ENCODE peak calls at places on chromosome 18, in nine cellular contexts. One of them, this sample, is unnamed. For H3K9me3, the result is how much of the 10 kb centered on the place peaks cover.

GRCh38 chr18:67010916-67011315 is 407.0 kb upstream of the CDH19 start:
- DNase-seq in SK-N-SH: no peak
- DNase-seq in mammary epithelial cell: peak
- DNase-seq in ovary: no peak
- DNase-seq in left ventricle myocardium inferior: no peak
- DNase-seq in AG04450: no peak
- DNase-seq in body of pancreas: no peak
- DNase-seq in fibroblast of lung: no peak
- DNase-seq in heart left ventricle: no peak
- DNase-seq in this sample: peak

GRCh38 chr18:2240311-2240705 is 331.0 kb downstream of the METTL4 start:
- DNase-seq in SK-N-SH: no peak
- DNase-seq in AG04450: peak
- DNase-seq in body of pancreas: no peak
- DNase-seq in mammary epithelial cell: no peak
- DNase-seq in left ventricle myocardium inferior: no peak
- DNase-seq in heart left ventricle: no peak
- DNase-seq in fibroblast of lung: peak
- DNase-seq in ovary: no peak
- DNase-seq in this sample: peak

GRCh38 chr18:27075828-27076227 is 109.3 kb downstream of the CHST9 start:
- DNase-seq in left ventricle myocardium inferior: no peak
- DNase-seq in body of pancreas: no peak
- DNase-seq in ovary: no peak
- DNase-seq in mammary epithelial cell: no peak
- DNase-seq in SK-N-SH: no peak
- DNase-seq in heart left ventricle: no peak
- DNase-seq in AG04450: no peak
- DNase-seq in fibroblast of lung: no peak
- DNase-seq in this sample: no peak

GRCh38 chr18:28175930-28176673 is 828 bp downstream of the CDH2 start:
- DNase-seq in mammary epithelial cell: peak
- DNase-seq in SK-N-SH: peak
- DNase-seq in left ventricle myocardium inferior: peak
- DNase-seq in heart left ventricle: no peak
- DNase-seq in AG04450: no peak
- DNase-seq in ovary: peak
- DNase-seq in fibroblast of lung: peak
- DNase-seq in body of pancreas: no peak
- DNase-seq in this sample: no peak

GRCh38 chr18:55422456-55423185 is 165.4 kb downstream of the TCF4 start:
- DNase-seq in AG04450: no peak
- DNase-seq in SK-N-SH: peak
- DNase-seq in body of pancreas: no peak
- DNase-seq in heart left ventricle: peak
- DNase-seq in mammary epithelial cell: no peak
- DNase-seq in fibroblast of lung: peak
- DNase-seq in left ventricle myocardium inferior: peak
- DNase-seq in ovary: peak
- DNase-seq in this sample: peak

GRCh38 chr18:75111673-75112485 is 97.1 kb downstream of the PTGR3 start:
- DNase-seq in body of pancreas: no peak
- DNase-seq in AG04450: no peak
- DNase-seq in left ventricle myocardium inferior: no peak
- DNase-seq in mammary epithelial cell: peak
- DNase-seq in fibroblast of lung: peak
- DNase-seq in heart left ventricle: no peak
- DNase-seq in ovary: no peak
- DNase-seq in SK-N-SH: no peak
- DNase-seq in this sample: no peak

GRCh38 chr18:27861539-27861938 is 315.4 kb downstream of the CDH2 start:
- DNase-seq in ovary: no peak
- DNase-seq in left ventricle myocardium inferior: no peak
- DNase-seq in AG04450: no peak
- DNase-seq in body of pancreas: no peak
- DNase-seq in fibroblast of lung: no peak
- DNase-seq in SK-N-SH: peak
- DNase-seq in mammary epithelial cell: no peak
- DNase-seq in heart left ventricle: no peak
- DNase-seq in this sample: no peak

GRCh38 chr18:56240405-56240804 is 398.0 kb downstream of the TXNL1 start:
- DNase-seq in heart left ventricle: no peak
- DNase-seq in SK-N-SH: no peak
- DNase-seq in AG04450: peak
- DNase-seq in fibroblast of lung: peak
- DNase-seq in body of pancreas: no peak
- DNase-seq in left ventricle myocardium inferior: no peak
- DNase-seq in ovary: no peak
- DNase-seq in mammary epithelial cell: peak
- DNase-seq in this sample: peak

GRCh38 chr18:40437517-40437916 is 1517.5 kb upstream of the PIK3C3 start:
- DNase-seq in body of pancreas: no peak
- DNase-seq in ovary: no peak
- DNase-seq in left ventricle myocardium inferior: peak
- DNase-seq in mammary epithelial cell: no peak
- DNase-seq in heart left ventricle: peak
- DNase-seq in SK-N-SH: no peak
- DNase-seq in fibroblast of lung: peak
- DNase-seq in AG04450: no peak
- DNase-seq in this sample: no peak

GRCh38 chr18:39698436-39698835 is 2132.8 kb upstream of the CELF4 start:
- DNase-seq in mammary epithelial cell: no peak
- DNase-seq in body of pancreas: no peak
- DNase-seq in fibroblast of lung: no peak
- DNase-seq in heart left ventricle: no peak
- DNase-seq in SK-N-SH: no peak
- DNase-seq in ovary: no peak
- DNase-seq in left ventricle myocardium inferior: no peak
- DNase-seq in AG04450: no peak
- DNase-seq in this sample: no peak

GRCh38 chr18:25373443-25373842 is 21.5 kb upstream of the ZNF521 start:
- DNase-seq in AG04450: no peak
- DNase-seq in body of pancreas: no peak
- DNase-seq in SK-N-SH: no peak
- DNase-seq in left ventricle myocardium inferior: no peak
- DNase-seq in fibroblast of lung: no peak
- DNase-seq in ovary: no peak
- DNase-seq in mammary epithelial cell: no peak
- DNase-seq in heart left ventricle: no peak
- DNase-seq in this sample: no peak

GRCh38 chr18:3463052-3463451 is 13.1 kb downstream of the TGIF1 start:
- DNase-seq in fibroblast of lung: peak
- DNase-seq in ovary: no peak
- DNase-seq in SK-N-SH: no peak
- DNase-seq in body of pancreas: no peak
- DNase-seq in heart left ventricle: no peak
- DNase-seq in AG04450: no peak
- DNase-seq in left ventricle myocardium inferior: no peak
- DNase-seq in mammary epithelial cell: no peak
- DNase-seq in this sample: peak

GRCh38 chr18:74980669-74981068 is 228.3 kb downstream of the PTGR3 start:
- DNase-seq in SK-N-SH: no peak
- DNase-seq in AG04450: no peak
- DNase-seq in fibroblast of lung: no peak
- DNase-seq in body of pancreas: no peak
- DNase-seq in mammary epithelial cell: no peak
- DNase-seq in left ventricle myocardium inferior: no peak
- DNase-seq in ovary: no peak
- DNase-seq in heart left ventricle: no peak
- DNase-seq in this sample: no peak

GRCh38 chr18:13565228-13565627 is 161.1 kb downstream of the FAM210A start:
- DNase-seq in body of pancreas: no peak
- DNase-seq in left ventricle myocardium inferior: peak
- DNase-seq in mammary epithelial cell: no peak
- DNase-seq in fibroblast of lung: no peak
- DNase-seq in AG04450: no peak
- DNase-seq in heart left ventricle: peak
- DNase-seq in ovary: no peak
- DNase-seq in SK-N-SH: no peak
- DNase-seq in this sample: no peak

GRCh38 chr18:78607221-78607620 is 372.4 kb upstream of the SALL3 start:
- DNase-seq in SK-N-SH: no peak
- DNase-seq in ovary: no peak
- DNase-seq in heart left ventricle: no peak
- DNase-seq in AG04450: no peak
- DNase-seq in body of pancreas: no peak
- DNase-seq in mammary epithelial cell: no peak
- DNase-seq in fibroblast of lung: no peak
- DNase-seq in left ventricle myocardium inferior: no peak
- DNase-seq in this sample: no peak

GRCh38 chr18:3217930-3218647 is 1.7 kb downstream of the MYOM1 start:
- DNase-seq in heart left ventricle: no peak
- DNase-seq in fibroblast of lung: peak
- DNase-seq in body of pancreas: peak
- DNase-seq in SK-N-SH: no peak
- DNase-seq in ovary: no peak
- DNase-seq in left ventricle myocardium inferior: no peak
- DNase-seq in mammary epithelial cell: no peak
- DNase-seq in AG04450: no peak
- DNase-seq in this sample: no peak

GRCh38 chr18:76679259-76679658 is 143.1 kb upstream of the ZNF236 start:
- DNase-seq in left ventricle myocardium inferior: no peak
- DNase-seq in ovary: no peak
- DNase-seq in mammary epithelial cell: no peak
- DNase-seq in AG04450: no peak
- DNase-seq in heart left ventricle: no peak
- DNase-seq in body of pancreas: no peak
- DNase-seq in fibroblast of lung: no peak
- DNase-seq in SK-N-SH: no peak
- DNase-seq in this sample: no peak

GRCh38 chr18:32378705-32379104 is 92.0 kb downstream of the GAREM1 start:
- DNase-seq in ovary: no peak
- DNase-seq in heart left ventricle: peak
- DNase-seq in SK-N-SH: no peak
- DNase-seq in fibroblast of lung: peak
- DNase-seq in AG04450: no peak
- DNase-seq in left ventricle myocardium inferior: no peak
- DNase-seq in mammary epithelial cell: peak
- DNase-seq in body of pancreas: peak
- DNase-seq in this sample: peak

GRCh38 chr18:44474067-44474411 is 206.6 kb upstream of the SETBP1 start:
- DNase-seq in SK-N-SH: no peak
- DNase-seq in body of pancreas: no peak
- DNase-seq in ovary: no peak
- DNase-seq in mammary epithelial cell: no peak
- DNase-seq in AG04450: no peak
- DNase-seq in left ventricle myocardium inferior: no peak
- DNase-seq in fibroblast of lung: no peak
- DNase-seq in heart left ventricle: no peak
- DNase-seq in this sample: peak
- H3K9me3 ChIP-seq in SK-N-SH: under half
- H3K9me3 ChIP-seq in body of pancreas: under half
- H3K9me3 ChIP-seq in ovary: under half
- H3K9me3 ChIP-seq in mammary epithelial cell: under half
- H3K9me3 ChIP-seq in AG04450: under half
- H3K9me3 ChIP-seq in left ventricle myocardium inferior: under half
- H3K9me3 ChIP-seq in fibroblast of lung: under half
- H3K9me3 ChIP-seq in heart left ventricle: under half
- H3K9me3 ChIP-seq in this sample: under half

GRCh38 chr18:59200787-59201186 is 19.2 kb upstream of the GRP start:
- DNase-seq in heart left ventricle: no peak
- DNase-seq in mammary epithelial cell: peak
- DNase-seq in SK-N-SH: no peak
- DNase-seq in fibroblast of lung: no peak
- DNase-seq in left ventricle myocardium inferior: no peak
- DNase-seq in body of pancreas: no peak
- DNase-seq in AG04450: no peak
- DNase-seq in ovary: no peak
- DNase-seq in this sample: no peak
- TF ChIP-seq CTCF in heart left ventricle: no peak
- TF ChIP-seq CTCF in mammary epithelial cell: peak
- TF ChIP-seq CTCF in SK-N-SH: peak
- TF ChIP-seq CTCF in fibroblast of lung: no peak
- TF ChIP-seq CTCF in left ventricle myocardium inferior: no peak
- TF ChIP-seq CTCF in body of pancreas: no peak
- TF ChIP-seq CTCF in AG04450: no peak
- TF ChIP-seq CTCF in ovary: no peak
- TF ChIP-seq CTCF in this sample: no peak

DNA sequence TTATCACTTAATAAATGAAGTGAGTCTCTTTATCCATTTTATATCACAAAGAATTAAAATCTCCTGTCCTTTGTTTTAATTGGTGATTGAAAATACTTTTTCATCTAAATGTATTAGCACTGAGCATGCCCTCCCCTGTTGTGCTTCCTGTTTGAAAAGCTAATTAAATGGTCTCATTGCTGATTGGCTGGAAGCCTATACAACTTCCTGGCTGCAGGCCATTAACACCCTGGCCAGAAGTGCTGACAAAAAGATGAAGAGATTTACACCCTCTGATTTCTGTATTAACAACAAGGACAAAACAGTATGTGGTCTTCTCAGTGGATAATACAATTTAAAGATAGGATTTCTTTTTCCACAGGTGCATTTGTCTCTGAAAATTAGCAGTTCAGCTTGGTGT is 548.0 kb downstream of the DCC start:
- DNase-seq in mammary epithelial cell: no peak
- DNase-seq in fibroblast of lung: no peak
- DNase-seq in ovary: no peak
- DNase-seq in body of pancreas: no peak
- DNase-seq in SK-N-SH: no peak
- DNase-seq in AG04450: no peak
- DNase-seq in heart left ventricle: no peak
- DNase-seq in left ventricle myocardium inferior: no peak
- DNase-seq in this sample: no peak
- H3K9me3 ChIP-seq in mammary epithelial cell: under half
- H3K9me3 ChIP-seq in fibroblast of lung: under half
- H3K9me3 ChIP-seq in ovary: under half
- H3K9me3 ChIP-seq in body of pancreas: under half
- H3K9me3 ChIP-seq in SK-N-SH: under half
- H3K9me3 ChIP-seq in AG04450: under half
- H3K9me3 ChIP-seq in heart left ventricle: under half
- H3K9me3 ChIP-seq in left ventricle myocardium inferior: under half
- H3K9me3 ChIP-seq in this sample: under half

GRCh38 chr18:35745814-35746213 is 164.3 kb downstream of the GALNT1 start:
- DNase-seq in heart left ventricle: no peak
- DNase-seq in fibroblast of lung: no peak
- DNase-seq in SK-N-SH: no peak
- DNase-seq in mammary epithelial cell: no peak
- DNase-seq in body of pancreas: no peak
- DNase-seq in left ventricle myocardium inferior: no peak
- DNase-seq in AG04450: no peak
- DNase-seq in ovary: no peak
- DNase-seq in this sample: no peak

GRCh38 chr18:35746826-35747339 is 165.3 kb downstream of the GALNT1 start:
- DNase-seq in body of pancreas: no peak
- DNase-seq in SK-N-SH: no peak
- DNase-seq in left ventricle myocardium inferior: no peak
- DNase-seq in ovary: no peak
- DNase-seq in AG04450: no peak
- DNase-seq in fibroblast of lung: no peak
- DNase-seq in mammary epithelial cell: peak
- DNase-seq in heart left ventricle: no peak
- DNase-seq in this sample: no peak

GRCh38 chr18:35749701-35750100 is 168.2 kb downstream of the GALNT1 start:
- DNase-seq in fibroblast of lung: no peak
- DNase-seq in heart left ventricle: no peak
- DNase-seq in ovary: no peak
- DNase-seq in AG04450: no peak
- DNase-seq in left ventricle myocardium inferior: no peak
- DNase-seq in SK-N-SH: no peak
- DNase-seq in body of pancreas: no peak
- DNase-seq in mammary epithelial cell: peak
- DNase-seq in this sample: no peak

GRCh38 chr18:35750929-35751328 is 169.4 kb downstream of the GALNT1 start:
- DNase-seq in fibroblast of lung: no peak
- DNase-seq in SK-N-SH: no peak
- DNase-seq in body of pancreas: no peak
- DNase-seq in ovary: no peak
- DNase-seq in heart left ventricle: no peak
- DNase-seq in mammary epithelial cell: no peak
- DNase-seq in left ventricle myocardium inferior: no peak
- DNase-seq in AG04450: no peak
- DNase-seq in this sample: no peak

GRCh38 chr18:35747894-35748472 is 166.4 kb downstream of the GALNT1 start:
- DNase-seq in mammary epithelial cell: no peak
- DNase-seq in heart left ventricle: no peak
- DNase-seq in fibroblast of lung: no peak
- DNase-seq in SK-N-SH: no peak
- DNase-seq in left ventricle myocardium inferior: no peak
- DNase-seq in ovary: no peak
- DNase-seq in AG04450: no peak
- DNase-seq in body of pancreas: no peak
- DNase-seq in this sample: no peak
- TF ChIP-seq CTCF in mammary epithelial cell: no peak
- TF ChIP-seq CTCF in heart left ventricle: no peak
- TF ChIP-seq CTCF in fibroblast of lung: no peak
- TF ChIP-seq CTCF in SK-N-SH: no peak
- TF ChIP-seq CTCF in left ventricle myocardium inferior: no peak
- TF ChIP-seq CTCF in ovary: no peak
- TF ChIP-seq CTCF in AG04450: no peak
- TF ChIP-seq CTCF in body of pancreas: no peak
- TF ChIP-seq CTCF in this sample: no peak